ENCODE peak calls at places on chromosomes 3 and 15, in nine cellular contexts. One of them, this sample, is unnamed.

GRCh38 chr3:81043660-81044199 is 717.7 kb downstream of the GBE1 start:
- DNase-seq in mucosa of descending colon: no peak
- DNase-seq in mesothelial cell of epicardium: no peak
- DNase-seq in amniotic stem cell: no peak
- DNase-seq in NCI-H1417 treated with DMSO at 0.1 percent for 48 hours: no peak
- DNase-seq in head of caudate nucleus: no peak
- DNase-seq in NCI-H524 treated with DMSO at 0.1 percent for 48 hours: no peak
- DNase-seq in NCI-H1105 treated with DMSO at 0.1 percent for 48 hours: no peak
- DNase-seq in activated CD8-positive, alpha-beta memory T cell treated with anti-CD3 and anti-CD28 coated beads for 48 hours: no peak
- DNase-seq in this sample: no peak

GRCh38 chr15:73346735-73347312 is 21.9 kb downstream of the HCN4 start:
- DNase-seq in mucosa of descending colon: no peak
- DNase-seq in mesothelial cell of epicardium: peak; percentile 76
- DNase-seq in amniotic stem cell: no peak
- DNase-seq in NCI-H1417 treated with DMSO at 0.1 percent for 48 hours: no peak
- DNase-seq in head of caudate nucleus: no peak
- DNase-seq in NCI-H524 treated with DMSO at 0.1 percent for 48 hours: no peak
- DNase-seq in NCI-H1105 treated with DMSO at 0.1 percent for 48 hours: no peak
- DNase-seq in activated CD8-positive, alpha-beta memory T cell treated with anti-CD3 and anti-CD28 coated beads for 48 hours: no peak
- DNase-seq in this sample: no peak

GRCh38 chr3:127107491-127108375 is 85.2 kb upstream of the PRR23E start:
- DNase-seq in mucosa of descending colon: no peak
- DNase-seq in mesothelial cell of epicardium: no peak
- DNase-seq in amniotic stem cell: no peak
- DNase-seq in NCI-H1417 treated with DMSO at 0.1 percent for 48 hours: no peak
- DNase-seq in head of caudate nucleus: no peak
- DNase-seq in NCI-H524 treated with DMSO at 0.1 percent for 48 hours: no peak
- DNase-seq in NCI-H1105 treated with DMSO at 0.1 percent for 48 hours: no peak
- DNase-seq in activated CD8-positive, alpha-beta memory T cell treated with anti-CD3 and anti-CD28 coated beads for 48 hours: no peak
- DNase-seq in this sample: no peak

GRCh38 chr3:15409239-15409638 is 18.1 kb downstream of the METTL6 start:
- DNase-seq in mucosa of descending colon: no peak
- DNase-seq in mesothelial cell of epicardium: no peak
- DNase-seq in amniotic stem cell: no peak
- DNase-seq in NCI-H1417 treated with DMSO at 0.1 percent for 48 hours: no peak
- DNase-seq in head of caudate nucleus: no peak
- DNase-seq in NCI-H524 treated with DMSO at 0.1 percent for 48 hours: no peak
- DNase-seq in NCI-H1105 treated with DMSO at 0.1 percent for 48 hours: no peak
- DNase-seq in activated CD8-positive, alpha-beta memory T cell treated with anti-CD3 and anti-CD28 coated beads for 48 hours: no peak
- DNase-seq in this sample: no peak

GRCh38 chr3:140252812-140253656 is 318.0 kb downstream of the CLSTN2 start:
- DNase-seq in mucosa of descending colon: no peak
- DNase-seq in mesothelial cell of epicardium: no peak
- DNase-seq in amniotic stem cell: no peak
- DNase-seq in NCI-H1417 treated with DMSO at 0.1 percent for 48 hours: no peak
- DNase-seq in head of caudate nucleus: no peak
- DNase-seq in NCI-H524 treated with DMSO at 0.1 percent for 48 hours: no peak
- DNase-seq in NCI-H1105 treated with DMSO at 0.1 percent for 48 hours: peak; percentile 69
- DNase-seq in activated CD8-positive, alpha-beta memory T cell treated with anti-CD3 and anti-CD28 coated beads for 48 hours: no peak
- DNase-seq in this sample: no peak

GRCh38 chr15:91484141-91484540 is 369.4 kb upstream of the SLCO3A1 start:
- DNase-seq in mucosa of descending colon: no peak
- DNase-seq in mesothelial cell of epicardium: no peak
- DNase-seq in amniotic stem cell: no peak
- DNase-seq in NCI-H1417 treated with DMSO at 0.1 percent for 48 hours: no peak
- DNase-seq in head of caudate nucleus: no peak
- DNase-seq in NCI-H524 treated with DMSO at 0.1 percent for 48 hours: peak; percentile 88
- DNase-seq in NCI-H1105 treated with DMSO at 0.1 percent for 48 hours: no peak
- DNase-seq in activated CD8-positive, alpha-beta memory T cell treated with anti-CD3 and anti-CD28 coated beads for 48 hours: no peak
- DNase-seq in this sample: no peak

GRCh38 chr3:90080988-90081387 is 973.6 kb downstream of the EPHA3 start:
- DNase-seq in mucosa of descending colon: no peak
- DNase-seq in mesothelial cell of epicardium: no peak
- DNase-seq in amniotic stem cell: no peak
- DNase-seq in NCI-H1417 treated with DMSO at 0.1 percent for 48 hours: no peak
- DNase-seq in head of caudate nucleus: no peak
- DNase-seq in NCI-H524 treated with DMSO at 0.1 percent for 48 hours: no peak
- DNase-seq in NCI-H1105 treated with DMSO at 0.1 percent for 48 hours: peak; percentile 73
- DNase-seq in activated CD8-positive, alpha-beta memory T cell treated with anti-CD3 and anti-CD28 coated beads for 48 hours: no peak
- DNase-seq in this sample: no peak

GRCh38 chr15:35305906-35306305 is 220.8 kb upstream of the NANOGP8 start:
- DNase-seq in mucosa of descending colon: no peak
- DNase-seq in mesothelial cell of epicardium: no peak
- DNase-seq in amniotic stem cell: no peak
- DNase-seq in NCI-H1417 treated with DMSO at 0.1 percent for 48 hours: no peak
- DNase-seq in head of caudate nucleus: no peak
- DNase-seq in NCI-H524 treated with DMSO at 0.1 percent for 48 hours: no peak
- DNase-seq in NCI-H1105 treated with DMSO at 0.1 percent for 48 hours: no peak
- DNase-seq in activated CD8-positive, alpha-beta memory T cell treated with anti-CD3 and anti-CD28 coated beads for 48 hours: no peak
- DNase-seq in this sample: no peak

GRCh38 chr3:54853573-54854404 is 74.1 kb downstream of the LRTM1 start:
- DNase-seq in mucosa of descending colon: peak; percentile 60
- DNase-seq in mesothelial cell of epicardium: peak; percentile 82
- DNase-seq in amniotic stem cell: peak; percentile 56
- DNase-seq in NCI-H1417 treated with DMSO at 0.1 percent for 48 hours: peak; percentile 9
- DNase-seq in head of caudate nucleus: peak; percentile 88
- DNase-seq in NCI-H524 treated with DMSO at 0.1 percent for 48 hours: no peak
- DNase-seq in NCI-H1105 treated with DMSO at 0.1 percent for 48 hours: peak; percentile 29
- DNase-seq in activated CD8-positive, alpha-beta memory T cell treated with anti-CD3 and anti-CD28 coated beads for 48 hours: peak; percentile 1
- DNase-seq in this sample: peak; percentile 81

GRCh38 chr3:113844622-113845222 is 6.1 kb downstream of the GRAMD1C start:
- DNase-seq in mucosa of descending colon: no peak
- DNase-seq in mesothelial cell of epicardium: no peak
- DNase-seq in amniotic stem cell: no peak
- DNase-seq in NCI-H1417 treated with DMSO at 0.1 percent for 48 hours: no peak
- DNase-seq in head of caudate nucleus: no peak
- DNase-seq in NCI-H524 treated with DMSO at 0.1 percent for 48 hours: no peak
- DNase-seq in NCI-H1105 treated with DMSO at 0.1 percent for 48 hours: peak; percentile 39
- DNase-seq in activated CD8-positive, alpha-beta memory T cell treated with anti-CD3 and anti-CD28 coated beads for 48 hours: no peak
- DNase-seq in this sample: peak; percentile 11

This sample was measured in midbrain.